ENCODE peak calls at places on chromosomes 4 and X, in ten cellular contexts. R is aorta, K is GM23248, Y is SJSA1, W is lung, D is upper lobe of left lung, A is fibroblast of lung, E is Peyer's patch, N is neural progenitor cell, Q is breast epithelium. H is an unnamed sample.
A peak's percentile ranks its signal among the peaks of the same experiment; 100 is the strongest.

GRCh38 chrX:915427-916234 is 285.0 kb downstream of the SHOX start:
- DNase-seq in E (no peak), A (no peak), D (no peak), W (peak; percentile 13), N (no peak), Y (no peak), K (no peak), R (no peak), Q (no peak), H (no peak)

GRCh38 chr4:147370473-147370872 is 110.4 kb upstream of the EDNRA start:
- DNase-seq in R (no peak), W (no peak), N (no peak), K (peak; percentile 11), Y (peak; percentile 22), D (no peak), Q (no peak), E (no peak), A (peak; percentile 81), H (no peak)

GRCh38 chr4:168882650-168883233 is 127.3 kb downstream of the CBR4 start:
- DNase-seq in N (no peak), K (peak; percentile 68), A (peak; percentile 61), E (no peak), R (no peak), Y (peak; percentile 55), Q (no peak), D (peak; percentile 28), W (no peak), H (no peak)

GRCh38 chrX:87338510-87338909 is 179.1 kb upstream of the KLHL4 start:
- DNase-seq in A (peak; percentile 3), W (no peak), D (no peak), Q (no peak), R (no peak), Y (peak; percentile 4), K (peak; percentile 0), E (no peak), N (peak; percentile 44), H (no peak)

GRCh38 chr4:48041535-48042137 is 25.1 kb downstream of the NIPAL1 start:
- DNase-seq in N (no peak), K (no peak), A (no peak), W (no peak), E (no peak), R (no peak), Y (no peak), D (no peak), Q (no peak), H (no peak)

GRCh38 chr4:7890635-7891393 is 48.8 kb downstream of the AFAP1 start:
- DNase-seq in Q (no peak), W (no peak), K (peak; percentile 86), N (no peak), A (peak; percentile 97), D (no peak), Y (peak; percentile 88), E (no peak), R (no peak), H (no peak)

GRCh38 chr4:150411527-150411926 is 170.4 kb upstream of the MAB21L2 start:
- DNase-seq in Q (no peak), D (no peak), N (peak; percentile 2), R (no peak), E (no peak), Y (no peak), A (peak; percentile 17), W (no peak), K (no peak), H (no peak)

GRCh38 chrX:22952011-22952410 is 47.7 kb upstream of the DDX53 start:
- DNase-seq in K (no peak), D (no peak), E (no peak), A (peak; percentile 56), Q (no peak), W (no peak), N (no peak), R (no peak), Y (peak; percentile 29), H (peak; percentile 31)

GRCh38 chrX:101395789-101396188 is 5.0 kb downstream of the RPL36A start:
- DNase-seq in D (no peak), N (no peak), W (no peak), R (no peak), E (no peak), A (no peak), K (peak; percentile 30), Q (no peak), Y (no peak), H (no peak)

GRCh38 chrX:74383611-74384010 is 37.7 kb upstream of the SLC16A2 start:
- DNase-seq in D (no peak), W (peak; percentile 30), N (peak; percentile 44), E (no peak), K (peak; percentile 61), Q (no peak), Y (peak; percentile 46), R (no peak), A (peak; percentile 55), H (peak; percentile 32)

DNA sequence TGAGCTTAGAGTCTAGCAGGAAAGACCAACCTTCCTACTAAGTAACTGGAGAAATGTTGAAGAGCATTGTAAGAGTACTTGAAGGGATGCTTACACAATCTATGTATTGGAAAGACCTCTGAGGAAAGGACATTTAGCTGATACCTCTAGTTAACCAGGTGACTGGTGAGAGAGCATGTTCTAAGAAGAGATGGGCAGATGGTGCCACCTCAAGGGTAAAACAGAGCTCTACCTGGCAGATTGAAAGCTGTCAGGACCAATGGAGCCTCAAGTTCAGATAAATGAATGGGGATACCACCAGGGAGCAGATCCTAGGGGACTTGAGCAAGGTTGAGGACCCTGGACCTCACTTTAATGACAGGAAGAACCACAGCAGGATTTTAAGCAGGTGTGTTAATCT is 196.4 kb downstream of the QDPR start:
- DNase-seq in D (no peak), R (no peak), Q (no peak), A (no peak), Y (no peak), K (no peak), W (no peak), E (no peak), N (no peak), H (no peak)
- H3K27ac ChIP-seq in D (no peak overlapping the region), R (no peak overlapping the region), Q (no peak overlapping the region), A (no peak overlapping the region), Y (no peak overlapping the region), K (no peak overlapping the region), W (no peak overlapping the region), E (no peak overlapping the region), N (no peak overlapping the region), H (no peak overlapping the region)

GRCh38 chr4:54097152-54097551 is 2.8 kb upstream of the GSX2 start:
- DNase-seq in Y (no peak), Q (no peak), A (no peak), W (no peak), R (no peak), N (no peak), K (no peak), E (no peak), D (no peak), H (no peak)

GRCh38 chr4:54096563-54096962 is 3.4 kb upstream of the GSX2 start:
- DNase-seq in A (no peak), R (no peak), Y (no peak), N (peak; percentile 5), D (no peak), E (no peak), Q (no peak), W (no peak), K (no peak), H (no peak)

GRCh38 chr4:54099287-54099958 is 540 bp upstream of the GSX2 start:
- DNase-seq in A (peak; percentile 67), K (no peak), E (no peak), N (peak; percentile 47), W (no peak), Y (no peak), D (no peak), Q (no peak), R (no peak), H (no peak)

GRCh38 chr4:54099959-54100606 is at the start of gene GSX2:
- DNase-seq in A (no peak), E (no peak), K (peak; percentile 77), W (no peak), N (peak; percentile 54), Y (peak; percentile 24), Q (no peak), R (peak; percentile 85), D (no peak), H (no peak)

GRCh38 chr4:54098375-54098774 is 1.6 kb upstream of the GSX2 start:
- DNase-seq in Q (no peak), K (no peak), Y (no peak), N (peak; percentile 65), D (no peak), E (no peak), A (no peak), W (no peak), R (no peak), H (no peak)
- H3K4me1 ChIP-seq in Q (peaks cover 12% of the 10 kb centered on the region), K (no peaks in the 10 kb centered on the region), Y (peaks cover 17% of the 10 kb centered on the region), N (peaks cover 64% of the 10 kb centered on the region), D (peaks cover 35% of the 10 kb centered on the region), E (peaks cover 23% of the 10 kb centered on the region), A (peaks cover 10% of the 10 kb centered on the region), W (peaks cover 17% of the 10 kb centered on the region), R (no peaks in the 10 kb centered on the region), H (peaks cover 19% of the 10 kb centered on the region)

DNA sequence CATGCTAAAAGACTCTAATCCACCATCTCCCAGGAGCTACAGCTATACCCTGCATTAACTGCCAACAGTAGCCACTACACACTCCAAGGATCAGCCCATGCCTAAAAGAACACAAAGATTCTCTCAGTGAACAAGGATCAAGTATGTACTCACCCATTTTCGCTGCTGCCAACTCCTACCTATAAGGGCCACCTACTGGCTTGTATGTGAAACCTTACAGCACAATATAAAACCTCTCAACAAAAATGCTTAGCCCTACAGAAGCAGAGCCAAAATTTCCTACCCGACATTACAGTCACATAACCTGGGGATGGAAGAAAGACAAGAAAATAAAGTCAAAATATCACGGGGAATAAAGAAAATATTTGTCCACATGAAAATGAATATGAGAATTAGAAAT is 562.8 kb upstream of the POU3F4 start:
- DNase-seq in Y (no peak), K (no peak), Q (no peak), D (no peak), R (no peak), W (no peak), A (no peak), E (no peak), N (no peak), H (no peak)
- H3K27ac ChIP-seq in Y (no peak overlapping the region), K (no peak overlapping the region), Q (no peak overlapping the region), D (no peak overlapping the region), R (no peak overlapping the region), W (no peak overlapping the region), A (no peak overlapping the region), E (no peak overlapping the region), N (no peak overlapping the region), H (no peak overlapping the region)

GRCh38 chr4:6687947-6688878 is 5.5 kb upstream of the S100P start:
- DNase-seq in E (no peak), W (no peak), A (no peak), Y (no peak), N (no peak), Q (peak; percentile 79), R (no peak), K (no peak), D (no peak), H (no peak)

GRCh38 chr4:6692379-6692778 is 1.3 kb upstream of the S100P start:
- DNase-seq in R (no peak), D (no peak), A (no peak), W (no peak), N (no peak), E (no peak), Q (no peak), K (no peak), Y (no peak), H (no peak)

GRCh38 chr4:6692806-6693205 is 872 bp upstream of the S100P start:
- DNase-seq in W (no peak), D (peak; percentile 67), Y (no peak), Q (no peak), N (no peak), K (peak; percentile 61), E (no peak), A (no peak), R (no peak), H (no peak)

GRCh38 chr4:6688879-6689505 is 4.7 kb upstream of the S100P start:
- DNase-seq in N (peak; percentile 31), K (peak; percentile 94), Y (peak; percentile 92), R (no peak), E (peak; percentile 51), W (no peak), A (peak; percentile 96), Q (peak; percentile 82), D (peak; percentile 68), H (no peak)

GRCh38 chr4:6689506-6689960 is 4.1 kb upstream of the S100P start:
- DNase-seq in D (peak; percentile 84), Q (no peak), E (no peak), A (no peak), R (no peak), K (no peak), N (no peak), Y (no peak), W (no peak), H (no peak)
- H3K4me1 ChIP-seq in D (peaks cover 60% of the 10 kb centered on the region), Q (peaks cover 9% of the 10 kb centered on the region), E (no peaks in the 10 kb centered on the region), A (peaks cover 7% of the 10 kb centered on the region), R (no peaks in the 10 kb centered on the region), K (peaks cover 17% of the 10 kb centered on the region), N (no peaks in the 10 kb centered on the region), Y (peaks cover 24% of the 10 kb centered on the region), W (peaks cover 17% of the 10 kb centered on the region), H (no peaks in the 10 kb centered on the region)

H was measured in testis.